ENCODE peak calls at places on chromosomes 2 and 18, in seven cellular contexts. H, X, G, N, M, K and S are unnamed samples.

GRCh38 chr2:118838741-118839455 is 8.6 kb downstream of the EN1 start:
- DNase-seq in H (no peak), G (no peak), M (no peak), X (no peak), K (no peak), N (no peak), S (no peak)

GRCh38 chr2:113895301-113895700 is 5.4 kb downstream of the ACTR3 start:
- DNase-seq in N (no peak), K (no peak), X (no peak), H (no peak), G (no peak), M (no peak), S (no peak)

GRCh38 chr2:30947686-30948085 is 140.4 kb upstream of the CAPN13 start:
- DNase-seq in X (no peak), K (no peak), G (no peak), M (no peak), N (no peak), H (no peak), S (no peak)

GRCh38 chr18:49631146-49631866 is 69.4 kb downstream of the LIPG start:
- DNase-seq in H (no peak), N (no peak), K (no peak), M (no peak), X (no peak), G (no peak), S (no peak)

GRCh38 chr2:228646061-228646460 is 464.6 kb upstream of the SPHKAP start:
- DNase-seq in M (no peak), X (no peak), K (no peak), H (no peak), N (peak; percentile 51), G (no peak), S (no peak)

GRCh38 chr2:27152796-27153464 is 4.1 kb downstream of the TCF23 start:
- DNase-seq in N (peak; percentile 48), X (no peak), K (peak; percentile 19), G (no peak), M (no peak), H (no peak), S (no peak)

GRCh38 chr2:15300645-15301573 is 260.2 kb downstream of the NBAS start:
- DNase-seq in N (peak; percentile 5), K (no peak), H (no peak), M (no peak), G (no peak), X (no peak), S (no peak)

GRCh38 chr2:8424997-8425900 is 256.6 kb upstream of the ID2 start:
- DNase-seq in N (no peak), X (no peak), K (no peak), H (peak; percentile 4), G (no peak), M (no peak), S (no peak)

GRCh38 chr2:84807063-84807485 is 73.8 kb downstream of the TRABD2A start:
- DNase-seq in M (peak; percentile 24), N (peak; percentile 100), X (no peak), G (no peak), K (no peak), H (no peak), S (no peak)

GRCh38 chr2:168375195-168375798 is 80.8 kb upstream of the CERS6 start:
- DNase-seq in G (no peak), H (no peak), X (no peak), N (no peak), M (no peak), K (no peak), S (no peak)

GRCh38 chr2:94993176-94994062 is 32.1 kb upstream of the MAL start:
- DNase-seq in K (no peak), G (no peak), M (no peak), H (no peak), N (no peak), X (no peak), S (no peak)